ENCODE peak calls at places on chromosome 9, in seven cellular contexts. T is HCEC 1CT, R is NCI-H1436 treated with DMSO at 0.1 percent for 48 hours, F is GM23248, K is kidney tubule cell, X is NCI-H748 treated with DMSO at 0.1 percent for 48 hours, B is RWPE1. H is an unnamed sample.
A peak's percentile ranks its signal among the peaks of the same experiment; 100 is the strongest.

GRCh38 chr9:28004900-28005299 is 431.6 kb upstream of the C9orf72 start:
- DNase-seq in T (no peak), B (no peak), K (peak; percentile 61), R (no peak), F (no peak), X (no peak), H (no peak)

GRCh38 chr9:136062657-136063439 is 32.2 kb downstream of the NACC2 start:
- DNase-seq in T (no peak), X (no peak), B (no peak), K (no peak), F (no peak), R (no peak), H (no peak)

GRCh38 chr9:89426389-89426961 is 71.4 kb downstream of the SEMA4D start:
- DNase-seq in B (no peak), K (no peak), T (no peak), F (no peak), R (no peak), X (no peak), H (no peak)

GRCh38 chr9:78601957-78602565 is 305.1 kb downstream of the PSAT1 start:
- DNase-seq in B (peak; percentile 58), K (peak; percentile 55), F (peak; percentile 71), X (peak; percentile 78), R (peak; percentile 89), T (peak; percentile 68), H (peak; percentile 37)

GRCh38 chr9:116080561-116080960 is 73.0 kb upstream of the PAPPA start:
- DNase-seq in T (no peak), R (no peak), K (no peak), F (no peak), B (no peak), X (no peak), H (no peak)

GRCh38 chr9:123339666-123340414 is 16.2 kb upstream of the CRB2 start:
- DNase-seq in K (peak; percentile 47), F (no peak), R (no peak), T (no peak), B (no peak), X (no peak), H (peak; percentile 62)

GRCh38 chr9:114001794-114002261 is 76.3 kb downstream of the AMBP start:
- DNase-seq in F (no peak), T (no peak), K (no peak), R (no peak), X (no peak), B (no peak), H (no peak)

GRCh38 chr9:94056442-94056974 is 27.8 kb upstream of the PTPDC1 start:
- DNase-seq in F (peak; percentile 81), R (no peak), B (peak; percentile 69), T (peak; percentile 74), K (peak; percentile 68), X (no peak), H (peak; percentile 84)

GRCh38 chr9:121698627-121699270 is 47.3 kb downstream of the DAB2IP start:
- DNase-seq in T (no peak), F (peak; percentile 61), X (peak; percentile 33), K (no peak), R (no peak), B (peak; percentile 69), H (no peak)

GRCh38 chr9:121751686-121752445 is 100.4 kb downstream of the DAB2IP start:
- DNase-seq in F (no peak), R (no peak), T (no peak), K (no peak), X (no peak), B (no peak), H (no peak)

GRCh38 chr9:124441291-124441690 is 9.0 kb upstream of the ADGRD2 start:
- DNase-seq in F (no peak), X (no peak), T (no peak), K (no peak), R (no peak), B (no peak), H (no peak)

GRCh38 chr9:76592105-76593010 is 133.4 kb downstream of the GCNT1 start:
- DNase-seq in X (no peak), B (no peak), T (no peak), K (peak; percentile 14), R (no peak), F (peak; percentile 53), H (peak; percentile 85)

GRCh38 chr9:89807682-89808075 is 202.9 kb downstream of the GADD45G start:
- DNase-seq in T (no peak), F (no peak), K (no peak), X (no peak), R (no peak), B (no peak), H (no peak)

GRCh38 chr9:98807811-98808195 is 333 bp downstream of the GALNT12 start:
- DNase-seq in X (peak; percentile 16), F (peak; percentile 55), R (no peak), B (peak; percentile 54), T (no peak), K (peak; percentile 32), H (no peak)

GRCh38 chr9:125659954-125660353 is 47.1 kb downstream of the MAPKAP1 start:
- DNase-seq in F (peak; percentile 93), R (no peak), X (no peak), B (no peak), K (peak; percentile 73), T (peak; percentile 85), H (no peak)

GRCh38 chr9:109653470-109653869 is 126.5 kb upstream of the PALM2AKAP2 start:
- DNase-seq in K (no peak), B (no peak), F (peak; percentile 4), R (no peak), T (no peak), X (no peak), H (no peak)

GRCh38 chr9:92669527-92669889 is 423 bp downstream of the IPPK start:
- DNase-seq in X (no peak), B (peak; percentile 63), K (no peak), R (no peak), F (no peak), T (no peak), H (no peak)

GRCh38 chr9:88748566-88749238 is 213.7 kb downstream of the NXNL2 start:
- DNase-seq in K (no peak), T (peak; percentile 71), F (peak; percentile 76), B (no peak), R (no peak), X (no peak), H (no peak)

GRCh38 chr9:130287736-130288135 is 22.2 kb downstream of the HMCN2 start:
- DNase-seq in R (no peak), K (no peak), B (no peak), X (no peak), T (no peak), F (no peak), H (no peak)

GRCh38 chr9:72338631-72339030 is 26.4 kb downstream of the ZFAND5 start:
- DNase-seq in X (no peak), T (no peak), K (peak; percentile 94), R (no peak), B (no peak), F (no peak), H (no peak)

GRCh38 chr9:105475302-105475701 is 27.5 kb downstream of the FSD1L start:
- DNase-seq in F (peak; percentile 73), R (no peak), K (peak; percentile 57), B (no peak), T (peak; percentile 61), X (no peak), H (peak; percentile 20)

GRCh38 chr9:70255521-70255920 is 3.3 kb upstream of the SMC5 start:
- DNase-seq in X (no peak), F (peak; percentile 66), K (peak; percentile 23), R (no peak), T (peak; percentile 62), B (peak; percentile 12), H (no peak)

GRCh38 chr9:33341182-33341581 is 50.9 kb downstream of the NFX1 start:
- DNase-seq in X (no peak), B (no peak), K (no peak), R (no peak), F (no peak), T (no peak), H (no peak)

GRCh38 chr9:15157371-15157770 is 149.6 kb downstream of the TTC39B start:
- DNase-seq in B (no peak), F (peak; percentile 47), K (no peak), R (no peak), T (peak; percentile 39), X (no peak), H (no peak)

GRCh38 chr9:124321935-124322334 is 64.2 kb downstream of the NEK6 start:
- DNase-seq in K (no peak), R (no peak), F (no peak), X (no peak), B (no peak), T (no peak), H (no peak)

GRCh38 chr9:88697764-88698436 is 162.9 kb downstream of the NXNL2 start:
- DNase-seq in K (no peak), X (no peak), B (no peak), T (no peak), F (peak; percentile 7), R (no peak), H (no peak)

GRCh38 chr9:120104771-120105170 is 475.2 kb downstream of the CDK5RAP2 start:
- DNase-seq in K (peak; percentile 45), T (no peak), F (peak; percentile 10), B (no peak), X (no peak), R (no peak), H (no peak)

GRCh38 chr9:18268381-18268780 is 205.6 kb upstream of the ADAMTSL1 start:
- DNase-seq in X (no peak), T (peak; percentile 30), R (no peak), K (peak; percentile 91), F (peak; percentile 74), B (peak; percentile 24), H (peak; percentile 77)

GRCh38 chr9:79300153-79300552 is 271.6 kb upstream of the TLE4 start:
- DNase-seq in T (no peak), X (peak; percentile 96), B (no peak), F (no peak), K (no peak), R (peak; percentile 41), H (no peak)

GRCh38 chr9:94445846-94446245 is 109.0 kb upstream of the PCAT7 start:
- DNase-seq in R (no peak), K (peak; percentile 17), B (no peak), X (no peak), T (no peak), F (no peak), H (no peak)

GRCh38 chr9:98745470-98745869 is 36.7 kb upstream of the GABBR2 start:
- DNase-seq in F (no peak), K (no peak), B (no peak), R (no peak), T (no peak), X (no peak), H (no peak)

GRCh38 chr9:93591706-93592388 is 15.5 kb downstream of the PHF2 start:
- DNase-seq in R (no peak), K (no peak), T (no peak), X (no peak), F (no peak), B (no peak), H (no peak)

GRCh38 chr9:81737871-81738507 is 48.6 kb upstream of the TLE1 start:
- DNase-seq in X (no peak), F (peak; percentile 96), R (no peak), K (peak; percentile 100), B (peak; percentile 62), T (peak; percentile 90), H (peak; percentile 64)

GRCh38 chr9:14272924-14273528 is 40.9 kb downstream of the NFIB start:
- DNase-seq in R (no peak), T (no peak), B (no peak), F (no peak), K (peak; percentile 34), X (no peak), H (no peak)

GRCh38 chr9:33329117-33329563 is 38.8 kb downstream of the NFX1 start:
- DNase-seq in B (peak; percentile 91), K (peak; percentile 100), F (peak; percentile 95), X (no peak), R (no peak), T (peak; percentile 94), H (no peak)